ENCODE peak calls at places on chromosomes 4 and X, in seven cellular contexts. F, W, Z, B, E, R and S are unnamed samples.

GRCh38 chrX:152588206-152588605 is 49.5 kb upstream of the GABRQ start:
- DNase-seq in F (no peak), W (no peak), Z (no peak), B (no peak), E (no peak), R (no peak), S (no peak)

GRCh38 chrX:106927700-106928099 is 7.5 kb downstream of the CLDN2 start:
- DNase-seq in F (no peak), W (no peak), Z (no peak), B (no peak), E (no peak), R (no peak), S (no peak)

GRCh38 chr4:18075823-18076433 is 54.4 kb upstream of the LCORL start:
- DNase-seq in F (no peak), W (peak), Z (peak), B (no peak), E (no peak), R (no peak), S (no peak)

GRCh38 chrX:48573690-48574269 is 504 bp upstream of the RBM3 start:
- DNase-seq in F (no peak), W (peak), Z (no peak), B (peak), E (peak), R (no peak), S (peak)

GRCh38 chr4:26719954-26720552 is 136.2 kb downstream of the TBC1D19 start:
- DNase-seq in F (no peak), W (no peak), Z (peak), B (no peak), E (no peak), R (no peak), S (no peak)

GRCh38 chr4:172011196-172011595 is 198.0 kb downstream of the GALNTL6 start:
- DNase-seq in F (no peak), W (no peak), Z (no peak), B (no peak), E (no peak), R (no peak), S (no peak)

GRCh38 chr4:127486248-127486647 is 146.5 kb upstream of the INTU start:
- DNase-seq in F (no peak), W (no peak), Z (no peak), B (no peak), E (no peak), R (no peak), S (no peak)

GRCh38 chrX:149522914-149523313 is 17.8 kb upstream of the IDS start:
- DNase-seq in F (no peak), W (no peak), Z (no peak), B (no peak), E (no peak), R (no peak), S (no peak)

GRCh38 chr4:57291911-57292310 is 181.7 kb upstream of the IGFBP7 start:
- DNase-seq in F (no peak), W (no peak), Z (no peak), B (no peak), E (no peak), R (no peak), S (no peak)

GRCh38 chr4:104494822-104495559 is at the start of gene CXXC4:
- DNase-seq in F (no peak), W (peak), Z (peak), B (peak), E (peak), R (peak), S (peak)

GRCh38 chr4:138724530-138724929 is 291.1 kb upstream of the NOCT start:
- DNase-seq in F (no peak), W (no peak), Z (no peak), B (no peak), E (no peak), R (no peak), S (no peak)

GRCh38 chr4:138911903-138912713 is 103.5 kb upstream of the NOCT start:
- DNase-seq in F (no peak), W (no peak), Z (no peak), B (no peak), E (no peak), R (peak), S (no peak)

GRCh38 chrX:77451041-77451440 is 3.9 kb downstream of the FGF16 start:
- DNase-seq in F (no peak), W (no peak), Z (peak), B (no peak), E (no peak), R (no peak), S (no peak)

GRCh38 chr4:113708250-113708649 is 53.3 kb downstream of the CAMK2D start:
- DNase-seq in F (no peak), W (peak), Z (peak), B (no peak), E (no peak), R (no peak), S (no peak)

DNA sequence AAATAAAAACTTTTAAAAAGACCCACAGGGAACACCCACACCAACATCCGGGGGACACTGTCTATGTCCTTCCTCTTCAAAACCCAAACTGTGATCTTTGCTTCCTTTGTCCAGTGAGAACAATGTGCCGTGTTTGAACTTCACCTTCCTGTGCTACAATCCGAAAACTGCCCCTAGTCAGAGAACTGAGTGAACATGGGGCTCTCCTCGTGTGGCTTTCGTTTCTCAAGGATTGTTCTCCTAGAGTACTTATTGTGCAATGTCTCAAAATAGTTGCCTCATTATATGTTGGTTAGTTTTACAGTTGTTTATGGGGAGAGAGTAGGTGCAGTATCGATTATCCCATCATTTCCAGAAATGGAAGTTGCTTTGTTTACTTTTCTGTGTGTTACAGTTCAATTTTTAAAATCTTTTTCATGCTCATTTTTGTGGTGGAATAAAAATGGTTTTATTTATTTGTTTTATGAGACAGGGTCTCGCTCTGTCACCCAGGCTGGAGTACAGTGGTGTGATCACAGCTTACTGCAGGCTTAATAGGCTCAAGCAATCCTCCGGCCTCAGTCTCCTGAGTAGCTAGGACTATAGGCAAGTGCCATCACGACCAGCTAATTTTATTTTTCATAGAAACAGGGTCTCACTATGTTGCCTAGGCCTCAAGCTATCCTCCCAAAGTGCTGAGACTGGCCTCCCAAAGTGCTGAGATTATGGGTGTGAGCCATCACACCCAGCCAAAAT is 29.9 kb downstream of the RBMX start:
- DNase-seq in F (no peak), W (peak), Z (no peak), B (no peak), E (no peak), R (no peak), S (no peak)
- TF ChIP-seq POLR2A in F (no peak), W (no peak), Z (no peak), B (no peak), E (no peak), R (no peak), S (no peak)

GRCh38 chrX:16807548-16807947 is 21.3 kb downstream of the TXLNG start:
- DNase-seq in F (no peak), W (no peak), Z (peak), B (peak), E (no peak), R (no peak), S (no peak)
- TF ChIP-seq CTCF in F (no peak), W (no peak), Z (peak), B (no peak), E (no peak), R (no peak), S (no peak)

GRCh38 chr4:152708806-152709205 is 29.0 kb upstream of the TMEM154 start:
- DNase-seq in F (no peak), W (no peak), Z (no peak), B (no peak), E (no peak), R (no peak), S (no peak)
- TF ChIP-seq POLR2A in F (no peak), W (no peak), Z (no peak), B (no peak), E (no peak), R (no peak), S (no peak)

GRCh38 chrX:115941388-115941787 is 229.2 kb upstream of the AGTR2 start:
- DNase-seq in F (no peak), W (no peak), Z (no peak), B (no peak), E (no peak), R (no peak), S (no peak)

GRCh38 chrX:115939636-115940160 is 230.8 kb upstream of the AGTR2 start:
- DNase-seq in F (no peak), W (no peak), Z (no peak), B (no peak), E (no peak), R (no peak), S (no peak)

GRCh38 chrX:115939070-115939469 is 231.5 kb upstream of the AGTR2 start:
- DNase-seq in F (no peak), W (no peak), Z (no peak), B (no peak), E (no peak), R (no peak), S (no peak)

GRCh38 chrX:115940888-115941332 is 229.6 kb upstream of the AGTR2 start:
- DNase-seq in F (no peak), W (peak), Z (peak), B (peak), E (peak), R (no peak), S (peak)

DNA sequence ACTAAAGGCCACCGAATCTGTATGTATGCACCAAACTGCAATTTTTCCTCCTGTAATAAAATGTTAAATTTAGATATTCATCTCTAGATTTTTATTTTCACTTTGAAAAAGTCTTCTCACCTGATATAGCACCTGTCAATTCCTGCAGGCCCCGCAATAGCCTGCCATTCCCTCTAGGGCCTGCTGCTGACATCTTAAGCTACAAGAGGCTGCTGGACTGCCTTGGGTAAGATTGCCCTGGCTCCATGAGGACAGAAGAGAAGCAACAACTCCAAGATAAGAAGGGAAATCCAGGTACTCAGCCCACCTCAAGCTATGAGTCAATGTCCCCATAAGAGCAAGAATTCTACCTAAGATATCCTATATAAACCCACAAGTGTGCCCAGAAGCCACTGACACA is 230.2 kb upstream of the AGTR2 start:
- DNase-seq in F (no peak), W (no peak), Z (no peak), B (no peak), E (no peak), R (no peak), S (no peak)
- TF ChIP-seq CTCF in F (no peak), W (no peak), Z (no peak), B (no peak), E (no peak), R (no peak), S (no peak)

DNA sequence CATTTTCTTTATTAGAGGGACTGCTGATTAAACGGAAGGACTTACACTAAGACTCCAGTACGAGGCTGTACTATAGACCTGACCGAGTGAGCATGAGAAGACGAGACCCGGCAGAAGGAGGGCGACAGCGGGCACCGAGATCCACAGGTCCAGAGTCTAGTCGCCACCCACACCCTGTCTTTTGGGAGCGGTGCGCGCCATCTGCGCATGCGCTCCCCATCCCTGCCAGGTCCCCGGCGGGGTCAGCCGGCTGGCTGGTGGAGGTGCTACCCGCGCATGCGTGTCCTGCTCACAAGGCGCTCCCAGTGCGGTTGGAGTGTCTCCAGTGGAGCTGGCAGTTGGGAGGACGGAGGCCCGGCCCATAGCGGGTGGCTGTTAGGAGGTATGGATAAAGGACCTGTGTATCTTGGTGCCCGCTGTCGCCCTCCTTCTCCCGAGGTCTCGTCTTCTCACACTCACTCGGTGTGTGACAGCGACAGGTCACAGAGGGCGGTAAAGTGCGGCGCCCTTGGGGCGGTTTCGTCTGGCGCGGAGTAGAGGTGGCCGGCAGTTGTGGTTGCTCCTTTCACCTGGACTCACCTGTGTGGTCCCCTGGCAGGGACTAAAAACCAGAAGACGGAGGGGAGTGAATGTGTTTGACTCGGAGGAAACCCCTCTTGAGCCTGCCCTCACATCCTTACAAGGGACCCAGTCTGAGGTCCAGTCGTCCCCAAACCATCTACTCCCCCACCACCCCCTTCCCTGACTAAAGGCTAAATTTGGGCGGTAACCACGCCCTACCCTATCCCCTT is 7.6 kb upstream of the HSD17B10 start:
- DNase-seq in F (no peak), W (peak), Z (peak), B (peak), E (peak), R (peak), S (peak)
- TF ChIP-seq POLR2A in F (no peak), W (peak), Z (no peak), B (no peak), E (no peak), R (no peak), S (no peak)

GRCh38 chr4:159900562-159900961 is 797.7 kb downstream of the RAPGEF2 start:
- DNase-seq in F (no peak), W (no peak), Z (no peak), B (no peak), E (no peak), R (no peak), S (no peak)
- TF ChIP-seq CTCF in F (no peak), W (no peak), Z (no peak), B (no peak), E (no peak), R (no peak), S (no peak)

GRCh38 chr4:99351487-99351886 is 1.1 kb downstream of the ADH1C start:
- DNase-seq in F (no peak), W (no peak), Z (no peak), B (no peak), E (no peak), R (no peak), S (no peak)

GRCh38 chr4:99356992-99357391 is 4.4 kb upstream of the ADH1C start:
- DNase-seq in F (no peak), W (no peak), Z (no peak), B (no peak), E (no peak), R (no peak), S (no peak)

GRCh38 chr4:99349338-99349737 is 3.2 kb downstream of the ADH1C start:
- DNase-seq in F (no peak), W (no peak), Z (no peak), B (no peak), E (no peak), R (no peak), S (no peak)

GRCh38 chr4:99352602-99353580 is at the start of gene ADH1C:
- DNase-seq in F (no peak), W (no peak), Z (peak), B (no peak), E (no peak), R (peak), S (no peak)
- TF ChIP-seq POLR2A in F (no peak), W (no peak), Z (no peak), B (no peak), E (no peak), R (no peak), S (no peak)